ENCODE peak calls at places on chromosomes 13 and 19, in six cellular contexts. W is mesothelial cell of epicardium, I is Calu3, N is AG04449, Z is astrocyte of the spinal cord, Q is left lung. L is an unnamed sample.

GRCh38 chr13:22135446-22135845 is 464.6 kb downstream of the FGF9 start:
- DNase-seq in Z (no peak), N (no peak), Q (no peak), I (no peak), W (no peak), L (no peak)

GRCh38 chr13:113493315-113493951 is 2.9 kb upstream of the DCUN1D2 start:
- DNase-seq in W (no peak), I (no peak), Z (peak), N (peak), Q (no peak), L (no peak)

GRCh38 chr19:6947745-6948144 is 60.4 kb downstream of the ADGRE1 start:
- DNase-seq in N (no peak), W (no peak), I (peak), Q (no peak), Z (no peak), L (no peak)

GRCh38 chr19:39212377-39212742 is 8.3 kb upstream of the SYCN start:
- DNase-seq in N (no peak), W (no peak), Z (no peak), Q (peak), I (peak), L (no peak)

GRCh38 chr19:12365094-12365371 is 450 bp downstream of the ZNF442 start:
- DNase-seq in I (no peak), Q (no peak), N (no peak), Z (peak), W (no peak), L (no peak)

GRCh38 chr13:36345438-36346221 is 564 bp downstream of the SPART start:
- DNase-seq in N (no peak), I (no peak), W (peak), Z (peak), Q (peak), L (peak)

GRCh38 chr13:103246581-103247200 is 180.5 kb upstream of the SLC10A2 start:
- DNase-seq in N (no peak), W (no peak), Z (no peak), Q (no peak), I (no peak), L (no peak)

GRCh38 chr13:95924389-95924994 is 128.7 kb downstream of the UGGT2 start:
- DNase-seq in W (no peak), N (peak), I (no peak), Q (no peak), Z (peak), L (no peak)

GRCh38 chr19:41774515-41774980 is 19.2 kb downstream of the CEACAM6 start:
- DNase-seq in I (peak), Z (no peak), Q (no peak), N (no peak), W (no peak), L (no peak)

GRCh38 chr13:28320884-28321574 is 173.9 kb downstream of the FLT1 start:
- DNase-seq in I (no peak), Q (no peak), N (no peak), W (no peak), Z (no peak), L (no peak)

GRCh38 chr13:89465366-89465765 is 1794.2 kb downstream of the SLITRK5 start:
- DNase-seq in Q (no peak), I (no peak), Z (peak), W (no peak), N (no peak), L (no peak)

DNA sequence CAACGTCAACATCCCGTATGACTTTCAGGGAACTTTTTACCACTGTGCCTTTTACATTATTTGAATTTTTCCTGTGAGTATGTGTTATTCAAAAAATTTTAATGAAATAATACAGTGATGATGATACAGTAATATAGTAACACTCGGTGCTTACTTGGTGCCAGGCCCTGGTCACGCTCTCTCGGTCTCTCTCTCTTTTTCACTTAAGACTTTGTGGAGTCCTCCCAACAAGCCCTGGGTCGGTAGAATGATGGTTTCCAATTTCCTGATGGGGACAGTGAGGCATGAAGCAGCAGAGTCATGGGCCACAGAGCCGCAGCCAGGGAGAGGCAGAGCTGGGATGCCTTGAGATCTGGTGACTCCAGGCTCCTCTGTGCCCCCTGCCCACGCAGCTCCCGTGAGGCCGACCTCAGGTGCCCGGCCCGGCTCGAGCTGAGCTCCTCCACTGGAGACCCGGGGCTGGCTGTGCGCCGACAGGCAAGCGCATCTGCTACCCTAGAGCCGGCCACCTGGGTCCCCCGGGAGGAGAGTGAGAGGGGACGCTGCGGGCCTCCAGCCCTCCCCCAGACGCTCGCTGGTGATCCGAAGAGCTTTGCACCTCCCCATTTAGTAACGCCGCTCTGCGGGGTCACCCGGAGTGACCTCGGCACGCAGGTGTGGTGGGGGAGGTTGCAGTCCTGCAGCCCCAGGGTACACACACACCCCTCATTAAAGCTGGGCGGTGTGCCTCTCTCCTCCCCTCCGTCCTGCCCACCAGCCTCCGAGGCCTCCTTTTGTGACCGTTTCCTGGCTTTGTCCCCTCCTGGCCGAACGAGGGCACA is 4.4 kb upstream of the SBK3 start:
- DNase-seq in N (peak), I (peak), W (no peak), Z (peak), Q (no peak), L (no peak)
- TF ChIP-seq CTCF in N (no peak), I (no peak), W (no peak), Z (peak), Q (no peak), L (no peak)

DNA sequence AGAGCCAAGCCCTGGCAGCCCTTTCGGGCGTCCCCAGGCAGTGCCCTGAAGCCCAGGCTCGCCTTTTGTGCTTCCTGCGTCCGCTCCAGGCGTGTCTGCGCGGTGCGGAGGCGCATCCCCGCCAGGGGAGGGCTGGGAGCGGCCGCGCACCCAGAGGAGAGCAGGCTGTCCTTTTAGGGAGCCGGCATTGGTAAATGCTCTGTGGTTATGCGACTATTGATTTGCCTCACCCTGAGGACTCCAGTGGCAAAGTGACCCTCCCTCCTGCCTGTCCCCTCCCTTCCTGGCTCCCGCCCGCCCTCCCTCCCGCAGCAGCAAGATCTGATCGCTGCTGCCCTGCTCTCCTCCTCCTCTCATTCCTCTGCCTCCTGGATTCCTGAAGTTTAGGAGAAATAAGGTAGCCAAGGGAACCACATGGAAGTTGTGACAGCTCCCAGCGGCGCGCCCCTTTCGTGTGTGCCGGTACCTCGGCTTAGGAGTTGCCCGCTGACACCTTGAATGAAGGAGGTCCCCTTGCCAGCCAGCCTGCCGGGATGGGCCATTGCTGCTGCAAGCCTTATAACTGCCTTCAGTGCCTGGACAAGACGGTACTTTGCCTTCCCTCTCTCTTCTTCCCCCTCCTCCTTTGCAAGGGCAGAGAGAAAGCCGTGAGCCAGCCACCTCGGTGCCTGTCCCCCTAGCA is 167.0 kb downstream of the SLC7A1 start:
- DNase-seq in Q (no peak), W (peak), N (no peak), Z (no peak), I (peak), L (no peak)
- TF ChIP-seq CTCF in Q (no peak), W (no peak), N (no peak), Z (no peak), I (no peak), L (peak)

GRCh38 chr13:51923983-51924539 is 62.3 kb downstream of the CCDC70 start:
- DNase-seq in W (no peak), Q (no peak), I (no peak), N (no peak), Z (no peak), L (no peak)
- TF ChIP-seq CTCF in W (peak), Q (no peak), I (no peak), N (no peak), Z (peak), L (peak)

DNA sequence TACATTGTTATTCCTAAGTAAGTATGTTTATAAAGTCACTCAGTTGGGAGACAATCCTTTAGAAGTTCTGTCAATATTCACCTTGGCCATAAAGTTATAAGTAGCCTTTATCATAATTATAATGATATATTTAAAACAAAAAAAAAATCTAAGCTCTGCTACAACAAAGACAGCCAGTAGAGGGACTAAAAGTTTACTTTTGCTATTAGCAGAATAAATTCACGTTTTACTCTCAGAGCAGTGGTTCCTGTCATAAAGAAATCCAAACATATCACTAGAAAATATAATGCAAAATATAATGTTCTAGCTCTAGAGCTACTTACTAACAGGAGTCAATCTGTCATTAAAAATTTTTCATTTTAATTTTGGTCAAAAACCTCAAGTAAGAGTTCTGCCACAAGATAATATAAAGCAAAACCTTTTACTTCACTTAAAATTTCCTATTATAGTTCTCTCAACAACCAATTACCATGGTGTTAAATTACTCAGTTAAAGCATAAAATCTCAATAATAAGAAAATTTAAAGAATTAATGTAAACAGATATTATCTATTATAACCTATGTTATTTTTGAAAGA is 17.7 kb downstream of the INTS6 start:
- DNase-seq in Q (no peak), I (no peak), W (no peak), Z (peak), N (no peak), L (no peak)
- TF ChIP-seq CTCF in Q (peak), I (no peak), W (peak), Z (peak), N (peak), L (peak)

GRCh38 chr13:94112731-94113130 is 366.8 kb downstream of the DCT start:
- DNase-seq in Z (no peak), N (no peak), I (no peak), W (no peak), Q (no peak), L (no peak)
- TF ChIP-seq CTCF in Z (peak), N (no peak), I (no peak), W (no peak), Q (no peak), L (no peak)

GRCh38 chr13:31413531-31413930 is 213.8 kb downstream of the B3GLCT start:
- DNase-seq in N (no peak), Q (no peak), W (no peak), I (no peak), Z (no peak), L (no peak)

GRCh38 chr13:31408927-31409326 is 209.2 kb downstream of the B3GLCT start:
- DNase-seq in W (no peak), Q (no peak), N (no peak), I (no peak), Z (no peak), L (no peak)

DNA sequence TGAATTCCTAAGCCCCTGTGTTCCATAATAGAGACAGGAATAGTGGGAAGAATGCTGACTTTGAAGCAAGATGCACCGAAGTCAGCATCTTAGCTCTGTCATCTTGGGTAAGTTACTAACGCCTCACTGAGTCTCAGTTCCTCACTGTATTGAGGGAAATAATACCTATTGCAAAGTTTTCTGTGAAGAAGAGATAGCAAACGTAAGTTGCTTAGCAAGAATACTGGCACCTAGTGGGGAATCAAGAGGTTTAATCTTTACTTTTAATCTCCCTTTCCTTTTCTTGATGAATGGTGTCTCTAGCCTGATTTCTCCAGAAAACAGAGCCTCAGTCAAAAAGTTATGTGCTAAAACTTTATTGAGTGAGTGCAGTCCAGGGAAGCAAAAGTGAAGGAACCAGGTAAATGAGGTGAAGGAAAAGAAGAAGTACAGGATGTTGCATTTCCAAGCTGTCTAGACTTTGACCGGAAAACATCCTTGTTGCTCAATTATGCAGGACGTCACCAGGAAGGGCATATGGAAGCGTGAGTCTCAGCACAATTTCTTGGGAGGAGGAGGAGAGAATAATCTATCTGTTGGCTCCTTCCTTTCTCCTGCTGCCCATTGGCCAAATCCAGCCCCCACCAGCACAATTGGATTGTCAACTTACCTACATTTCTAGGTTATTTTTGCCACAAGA is 210.0 kb downstream of the B3GLCT start:
- DNase-seq in Q (no peak), I (no peak), Z (peak), W (no peak), N (no peak), L (no peak)
- TF ChIP-seq CTCF in Q (no peak), I (no peak), Z (peak), W (no peak), N (no peak), L (no peak)

DNA sequence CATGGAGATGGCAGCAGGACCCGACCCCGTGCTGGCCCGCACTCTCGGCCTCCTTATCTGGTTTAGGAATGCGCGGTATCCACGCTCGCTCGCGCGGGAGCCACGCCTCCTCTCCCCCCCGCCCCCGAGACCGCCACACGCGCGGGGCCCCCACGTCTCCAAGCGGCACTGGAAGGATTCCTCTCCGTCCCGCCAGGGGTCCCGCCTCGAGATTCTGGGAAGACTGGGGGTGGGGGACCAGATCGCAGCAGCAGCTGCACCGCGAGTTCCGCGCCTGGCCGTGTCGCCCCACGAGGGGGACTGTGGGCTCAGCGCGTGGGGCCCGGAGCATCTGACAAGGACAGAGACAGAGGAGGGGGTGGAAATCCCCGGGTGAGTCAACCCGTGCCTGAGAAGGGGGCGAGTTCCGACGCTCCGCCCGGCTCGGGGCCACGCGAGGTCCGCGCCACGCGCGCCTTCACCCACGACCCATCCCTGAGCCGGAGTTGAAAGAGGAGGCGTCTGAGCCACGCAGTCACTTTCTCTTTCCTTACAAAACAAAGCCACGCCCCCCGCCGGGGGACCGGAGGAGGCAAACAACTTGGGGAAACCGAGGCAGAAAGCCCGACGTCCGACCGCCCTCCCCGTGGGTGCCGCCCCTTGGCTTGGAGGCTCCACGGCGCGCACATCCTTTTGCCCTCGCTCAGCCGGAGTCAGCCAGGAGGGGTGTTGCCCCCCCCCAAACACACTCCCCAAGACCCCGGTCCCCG is 802 bp downstream of the S1PR2 start:
- DNase-seq in N (no peak), Z (no peak), I (peak), W (peak), Q (no peak), L (peak)
- TF ChIP-seq CTCF in N (no peak), Z (no peak), I (no peak), W (no peak), Q (no peak), L (peak)

GRCh38 chr19:11296264-11296663 is 304 bp downstream of the TSPAN16 start:
- DNase-seq in W (no peak), Z (no peak), Q (peak), N (no peak), I (no peak), L (no peak)

GRCh38 chr19:11291991-11292390 is 4.0 kb upstream of the TSPAN16 start:
- DNase-seq in W (no peak), Z (no peak), N (no peak), Q (peak), I (no peak), L (no peak)

GRCh38 chr19:11295180-11295579 is 780 bp upstream of the TSPAN16 start:
- DNase-seq in W (no peak), I (no peak), Z (no peak), Q (peak), N (no peak), L (no peak)

GRCh38 chr19:11293468-11294389 is 2.2 kb upstream of the TSPAN16 start:
- DNase-seq in W (peak), I (peak), N (peak), Q (peak), Z (peak), L (peak)

GRCh38 chr19:11295665-11296245 is at the start of gene TSPAN16:
- DNase-seq in I (no peak), Z (no peak), Q (peak), W (no peak), N (no peak), L (no peak)
- TF ChIP-seq CTCF in I (no peak), Z (peak), Q (no peak), W (no peak), N (no peak), L (no peak)

GRCh38 chr19:35661995-35662340 is 4.3 kb upstream of the UPK1A start:
- DNase-seq in I (no peak), Z (no peak), W (no peak), Q (no peak), N (no peak), L (no peak)

GRCh38 chr19:35663981-35664380 is 2.3 kb upstream of the UPK1A start:
- DNase-seq in Z (no peak), N (no peak), Q (no peak), W (no peak), I (no peak), L (no peak)

GRCh38 chr19:35656700-35657099 is 8.6 kb downstream of the COX6B1 start:
- DNase-seq in I (no peak), Q (peak), Z (no peak), W (no peak), N (no peak), L (no peak)

GRCh38 chr19:35655600-35655999 is 7.5 kb downstream of the COX6B1 start:
- DNase-seq in I (no peak), Z (no peak), Q (peak), N (no peak), W (no peak), L (no peak)

GRCh38 chr19:35657904-35658700 is 8.2 kb upstream of the UPK1A start:
- DNase-seq in Z (peak), W (no peak), N (no peak), I (no peak), Q (peak), L (no peak)
- TF ChIP-seq CTCF in Z (peak), W (peak), N (no peak), I (peak), Q (no peak), L (no peak)

GRCh38 chr13:24339937-24340607 is 30.7 kb downstream of the C1QTNF9 start:
- DNase-seq in Q (peak), W (no peak), Z (no peak), N (no peak), I (no peak), L (no peak)
- TF ChIP-seq CTCF in Q (no peak), W (no peak), Z (no peak), N (no peak), I (no peak), L (no peak)

L was measured in progenitor cell of endocrine pancreas.